ENCODE peak calls at places on chromosomes 4 and X, in eight cellular contexts. E is activated effector memory CD4-positive, alpha-beta T cell treated with Interleukin-2 at 50 U/mL for 16 hours; B is dermis blood vessel endothelial cell; Y is stimulated activated CD8-positive, alpha-beta memory T cell treated with anti-CD3 and anti-CD28 coated beads, Interleukin-7, amount 100 ng/mL, for 1 hour; D is adipocyte; R is NCI-H1417; Q is T-helper 1 cell; U is globus pallidus. H is an unnamed sample.

GRCh38 chr4:6568689-6569332 is 6.2 kb upstream of the MAN2B2 start:
- DNase-seq in Q (no peak), B (no peak), R (no peak), E (no peak), Y (no peak), D (peak; percentile 22), U (no peak), H (peak; percentile 42)

GRCh38 chrX:153516055-153516454 is 1.4 kb upstream of the ATP2B3 start:
- DNase-seq in Y (no peak), R (no peak), Q (no peak), D (no peak), U (no peak), E (no peak), B (peak; percentile 30), H (no peak)

GRCh38 chr4:183492791-183493221 is 12.1 kb upstream of the ING2 start:
- DNase-seq in D (peak; percentile 92), E (no peak), R (no peak), B (peak; percentile 42), Y (no peak), Q (no peak), U (no peak), H (peak; percentile 74)

GRCh38 chr4:25509656-25510055 is 132.6 kb downstream of the ANAPC4 start:
- DNase-seq in U (no peak), B (no peak), R (no peak), Y (no peak), E (no peak), Q (no peak), D (no peak), H (no peak)

GRCh38 chr4:124641715-124642380 is 70.7 kb downstream of the ANKRD50 start:
- DNase-seq in B (peak; percentile 95), D (peak; percentile 74), Q (no peak), E (no peak), R (no peak), U (no peak), Y (no peak), H (peak; percentile 98)

GRCh38 chr4:121122661-121123060 is 41.5 kb downstream of the TNIP3 start:
- DNase-seq in Q (no peak), Y (no peak), D (no peak), B (no peak), E (no peak), U (no peak), R (no peak), H (no peak)

GRCh38 chrX:67604979-67605703 is 61.3 kb downstream of the AR start:
- DNase-seq in E (no peak), U (no peak), D (peak; percentile 64), B (peak; percentile 71), Y (no peak), R (no peak), Q (no peak), H (peak; percentile 83)

GRCh38 chr4:88341227-88342192 is 37.1 kb upstream of the HERC6 start:
- DNase-seq in Y (no peak), B (peak; percentile 86), R (peak; percentile 24), Q (no peak), U (peak; percentile 14), D (peak; percentile 77), E (no peak), H (peak; percentile 92)

GRCh38 chrX:72305286-72306084 is at the start of gene CITED1:
- DNase-seq in R (peak; percentile 65), Q (no peak), D (peak; percentile 27), E (no peak), U (no peak), B (peak; percentile 6), Y (no peak), H (no peak)

GRCh38 chrX:150514462-150514861 is 54.0 kb upstream of the MTM1 start:
- DNase-seq in U (no peak), E (no peak), Y (no peak), B (no peak), R (no peak), Q (no peak), D (no peak), H (no peak)

GRCh38 chr4:128812360-128812958 is 3.0 kb downstream of the JADE1 start:
- DNase-seq in U (peak; percentile 37), D (peak; percentile 90), R (no peak), Y (no peak), E (peak; percentile 23), Q (no peak), B (peak; percentile 77), H (peak; percentile 68)

GRCh38 chr4:6974138-6974848 is 64.7 kb downstream of the TBC1D14 start:
- DNase-seq in Q (peak; percentile 60), E (peak; percentile 64), B (peak; percentile 92), Y (peak; percentile 68), D (peak; percentile 96), U (peak; percentile 83), R (peak; percentile 61), H (peak; percentile 82)

GRCh38 chr4:54513231-54513630 is 144.5 kb upstream of the KIT start:
- DNase-seq in E (no peak), R (no peak), Q (no peak), U (no peak), Y (no peak), B (peak; percentile 18), D (peak; percentile 82), H (peak; percentile 10)

GRCh38 chr4:10179957-10180602 is 63.5 kb upstream of the WDR1 start:
- DNase-seq in Y (no peak), B (no peak), U (no peak), E (no peak), R (no peak), D (peak; percentile 10), Q (no peak), H (no peak)

GRCh38 chrX:24153796-24154189 is 4.3 kb downstream of the ZFX start:
- DNase-seq in E (no peak), D (no peak), Y (no peak), U (no peak), R (no peak), Q (no peak), B (peak; percentile 71), H (no peak)

GRCh38 chrX:25872786-25873185 is 265.4 kb upstream of the MAGEB18 start:
- DNase-seq in Y (no peak), E (no peak), R (no peak), U (no peak), B (no peak), Q (no peak), D (no peak), H (peak; percentile 13)

GRCh38 chr4:8182858-8183725 is 16.0 kb upstream of the SH3TC1 start:
- DNase-seq in D (peak; percentile 55), R (no peak), B (peak; percentile 82), E (no peak), Y (no peak), Q (no peak), U (no peak), H (peak; percentile 64)

GRCh38 chrX:119757979-119758681 is at the start of gene SOWAHD:
- DNase-seq in R (peak; percentile 38), B (peak; percentile 3), E (peak; percentile 9), U (peak; percentile 16), Y (no peak), D (peak; percentile 66), Q (peak; percentile 46), H (no peak)

GRCh38 chr4:24560770-24561415 is 23.5 kb downstream of the DHX15 start:
- DNase-seq in Y (no peak), D (no peak), B (peak; percentile 14), E (no peak), U (no peak), Q (no peak), R (no peak), H (no peak)

GRCh38 chr4:173231916-173232315 is 63.3 kb downstream of the GALNT7 start:
- DNase-seq in Q (no peak), B (peak; percentile 72), E (no peak), R (no peak), U (no peak), D (peak; percentile 31), Y (no peak), H (no peak)

GRCh38 chr4:69038582-69038981 is 57.7 kb upstream of the UGT2B7 start:
- DNase-seq in U (no peak), Y (no peak), D (no peak), B (no peak), E (no peak), Q (no peak), R (no peak), H (no peak)

GRCh38 chrX:39125834-39126233 is 324.6 kb downstream of the MID1IP1 start:
- DNase-seq in U (no peak), Q (no peak), E (no peak), D (no peak), Y (no peak), R (peak; percentile 48), B (no peak), H (no peak)

GRCh38 chrX:18931972-18932371 is 51.9 kb downstream of the PHKA2 start:
- DNase-seq in D (peak; percentile 35), Q (no peak), B (peak; percentile 50), Y (no peak), U (peak; percentile 34), E (no peak), R (no peak), H (peak; percentile 3)

GRCh38 chr4:184345573-184345922 is 127.9 kb upstream of the ENPP6 start:
- DNase-seq in U (no peak), B (no peak), E (no peak), R (no peak), D (no peak), Y (no peak), Q (no peak), H (no peak)

GRCh38 chrX:57595381-57595811 is 3.6 kb downstream of the ZXDB start:
- DNase-seq in Q (no peak), R (no peak), E (no peak), Y (no peak), B (peak; percentile 49), D (peak; percentile 62), U (no peak), H (peak; percentile 21)